ENCODE peak calls at places on chromosome 11, in ten cellular contexts. X is prostate gland, G is GM23338, L is nephron progenitor cell, B is uterus, S is left ventricle myocardium inferior, Y is heart right ventricle, V is epithelial cell of esophagus, H is adrenal gland, F is HFFc6. U is an unnamed sample.

GRCh38 chr11:39236916-39237315 is 2222.5 kb downstream of the LRRC4C start:
- DNase-seq in X (no peak), G (no peak), L (no peak), B (no peak), S (no peak), Y (no peak), V (peak), H (no peak), F (no peak), U (no peak)

GRCh38 chr11:76768091-76769047 is 14.8 kb upstream of the TSKU start:
- DNase-seq in X (peak), G (no peak), L (no peak), B (peak), S (peak), Y (no peak), V (peak), H (no peak), F (no peak), U (no peak)

GRCh38 chr11:71235719-71236118 is 16.7 kb downstream of the SHANK2 start:
- DNase-seq in X (no peak), G (no peak), L (no peak), B (no peak), S (no peak), Y (no peak), V (no peak), H (peak), F (no peak), U (no peak)

GRCh38 chr11:85756401-85757200 is 54.3 kb downstream of the SYTL2 start:
- DNase-seq in X (peak), G (no peak), L (no peak), B (no peak), S (no peak), Y (no peak), V (peak), H (no peak), F (no peak), U (no peak)

GRCh38 chr11:7671347-7671746 is 2.0 kb downstream of the CYB5R2 start:
- DNase-seq in X (peak), G (no peak), L (no peak), B (no peak), S (no peak), Y (no peak), V (peak), H (no peak), F (no peak), U (no peak)

GRCh38 chr11:1387961-1388762 is 1.6 kb upstream of the BRSK2 start:
- DNase-seq in X (no peak), G (peak), L (peak), B (no peak), S (no peak), Y (peak), V (no peak), H (no peak), F (no peak), U (no peak)

GRCh38 chr11:126138636-126139540 is 72.6 kb downstream of the RPUSD4 start:
- DNase-seq in X (no peak), G (no peak), L (no peak), B (peak), S (no peak), Y (no peak), V (no peak), H (no peak), F (no peak), U (no peak)

GRCh38 chr11:78564037-78564888 is 10.4 kb downstream of the NARS2 start:
- DNase-seq in X (peak), G (peak), L (peak), B (peak), S (no peak), Y (no peak), V (peak), H (no peak), F (peak), U (no peak)

GRCh38 chr11:92703431-92703830 is 266.0 kb upstream of the MTNR1B start:
- DNase-seq in X (no peak), G (no peak), L (no peak), B (no peak), S (no peak), Y (no peak), V (no peak), H (no peak), F (no peak), U (no peak)

GRCh38 chr11:76030286-76030685 is 176.0 kb downstream of the WNT11 start:
- DNase-seq in X (no peak), G (peak), L (no peak), B (no peak), S (no peak), Y (no peak), V (peak), H (no peak), F (no peak), U (no peak)

GRCh38 chr11:131356201-131356600 is 14.2 kb upstream of the NTM start:
- DNase-seq in X (no peak), G (no peak), L (no peak), B (no peak), S (no peak), Y (no peak), V (no peak), H (no peak), F (peak), U (no peak)

DNA sequence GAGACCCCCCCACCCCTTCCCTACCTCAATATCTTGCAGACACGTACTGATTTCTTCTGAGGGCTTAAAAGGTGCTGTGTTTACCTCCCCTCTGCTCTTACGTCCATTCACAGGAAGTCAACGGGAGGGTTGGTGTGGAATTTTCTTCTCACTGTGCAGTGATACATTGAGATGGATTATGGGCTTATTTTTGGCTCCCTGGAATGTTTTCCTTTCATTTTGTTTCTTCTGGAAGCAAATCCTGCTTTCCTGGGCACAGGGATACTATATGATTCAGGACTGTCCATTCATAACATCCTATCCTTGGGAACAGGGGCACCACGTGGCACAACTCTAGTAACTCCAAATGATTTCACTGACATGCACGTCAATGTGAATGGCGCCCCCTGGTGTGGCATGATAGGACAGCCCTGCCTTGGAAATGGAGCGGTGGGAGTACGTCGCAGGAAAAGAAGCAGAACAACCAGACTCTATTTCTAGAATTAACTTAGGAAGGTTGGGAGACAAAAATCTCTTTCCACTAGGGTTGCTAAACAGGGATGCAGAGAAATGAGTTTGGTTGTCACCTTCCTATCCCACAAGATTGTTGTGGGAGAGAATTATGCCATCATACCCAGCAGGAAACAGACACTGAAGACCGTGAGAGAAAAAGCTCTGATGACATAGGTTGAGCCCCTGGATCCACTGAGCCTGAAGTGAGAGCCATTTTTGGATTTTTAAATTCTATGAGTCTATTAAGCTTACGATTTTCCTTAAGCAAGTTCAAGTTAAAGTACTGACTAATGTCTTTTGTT is 146.5 kb upstream of the RAG2 start:
- DNase-seq in X (peak), G (peak), L (peak), B (peak), S (peak), Y (peak), V (peak), H (peak), F (peak), U (peak)
- TF ChIP-seq CTCF in X (peak), G (peak), L (peak), B (peak), S (peak), Y (peak), V (peak), H (peak), F (peak), U (peak)

DNA sequence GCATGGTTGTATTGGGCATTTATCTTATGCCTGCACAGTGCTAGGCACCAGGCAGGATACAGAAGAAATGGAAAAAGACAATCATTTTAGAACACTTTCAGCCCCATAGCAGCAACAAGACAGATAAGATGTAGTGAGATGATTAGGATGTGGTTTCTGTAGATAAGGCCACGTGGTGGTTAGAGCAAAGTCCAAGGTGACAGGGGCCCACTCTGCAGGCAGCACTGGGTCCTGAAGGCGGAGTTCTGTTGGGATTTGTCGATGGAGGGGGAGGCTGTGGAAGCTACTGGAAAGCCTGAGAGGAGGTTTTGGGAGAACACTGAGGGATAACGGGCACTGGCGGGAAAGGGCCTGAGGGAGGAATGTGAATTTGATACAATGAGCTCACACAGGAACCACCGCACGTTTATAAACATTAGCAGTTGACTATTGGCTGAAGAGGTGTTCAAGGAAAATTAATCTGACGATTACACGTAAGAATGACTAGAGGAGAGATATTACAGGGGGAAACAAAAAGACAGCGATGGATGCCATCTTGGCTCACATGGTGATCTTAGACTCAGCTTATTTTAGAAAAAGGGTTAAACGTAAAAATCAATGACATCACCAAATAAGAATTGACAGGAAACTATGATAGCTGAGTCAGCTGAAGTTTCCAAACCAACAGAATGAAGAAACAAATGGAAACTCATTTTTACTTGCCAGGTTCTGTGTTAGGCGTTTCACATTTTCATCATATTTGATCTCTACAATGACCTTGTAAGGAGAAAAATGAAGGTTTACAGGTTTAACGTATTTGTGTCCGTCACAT is 551.0 kb downstream of the OPCML start:
- DNase-seq in X (no peak), G (no peak), L (no peak), B (no peak), S (no peak), Y (no peak), V (no peak), H (no peak), F (no peak), U (no peak)
- TF ChIP-seq CTCF in X (no peak), G (no peak), L (no peak), B (no peak), S (no peak), Y (no peak), V (no peak), H (no peak), F (no peak), U (no peak)

DNA sequence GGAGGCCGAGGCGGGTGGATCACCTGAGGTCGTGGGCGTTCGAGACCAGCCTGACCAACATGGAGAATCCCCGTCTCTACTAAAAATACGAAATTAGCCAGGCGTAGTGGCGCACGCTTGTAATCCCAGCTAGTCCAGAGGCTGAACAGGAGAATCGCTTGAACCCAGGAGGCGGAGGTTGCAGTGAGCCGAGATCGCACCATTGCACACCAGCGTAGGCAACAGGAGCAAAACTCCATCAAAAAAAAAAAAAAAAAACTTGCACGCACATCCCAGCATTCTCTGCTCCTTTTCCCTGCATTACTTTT is 934 bp upstream of the ATL3 start:
- DNase-seq in X (no peak), G (no peak), L (no peak), B (no peak), S (no peak), Y (no peak), V (no peak), H (no peak), F (no peak), U (no peak)
- TF ChIP-seq CTCF in X (no peak), G (no peak), L (no peak), B (no peak), S (no peak), Y (no peak), V (no peak), H (no peak), F (no peak), U (no peak)

DNA sequence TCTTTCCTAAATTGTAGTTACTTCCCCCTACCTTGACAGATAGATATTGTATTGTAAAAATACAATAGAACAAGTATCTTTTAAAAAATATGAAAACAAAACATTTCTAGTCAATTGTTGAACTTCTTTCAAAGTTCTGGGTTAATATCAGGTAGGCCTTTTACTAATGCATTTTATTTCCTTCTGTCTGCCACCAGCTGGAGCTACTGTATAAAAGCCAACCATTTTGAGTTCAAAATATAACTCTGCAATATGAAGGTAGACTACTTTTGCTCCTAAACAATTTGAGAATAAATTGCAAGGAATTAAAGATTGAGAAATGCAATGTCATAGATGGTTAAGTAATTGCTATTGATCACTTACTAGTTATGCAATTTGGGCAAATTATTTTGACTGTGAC is 22.1 kb upstream of the LIN7C start:
- DNase-seq in X (no peak), G (no peak), L (no peak), B (no peak), S (no peak), Y (no peak), V (no peak), H (no peak), F (no peak), U (no peak)
- TF ChIP-seq CTCF in X (no peak), G (no peak), L (no peak), B (no peak), S (peak), Y (no peak), V (no peak), H (no peak), F (peak), U (no peak)

GRCh38 chr11:67439321-67440228 is 2.1 kb upstream of the PTPRCAP start:
- DNase-seq in X (no peak), G (peak), L (no peak), B (peak), S (no peak), Y (no peak), V (peak), H (no peak), F (peak), U (no peak)
- TF ChIP-seq CTCF in X (no peak), G (peak), L (no peak), B (no peak), S (no peak), Y (no peak), V (peak), H (no peak), F (peak), U (no peak)

U was measured in type B pancreatic cell.